ENCODE peak calls at places on chromosomes 1 and 21, in four cellular contexts. O is H1, J is GM12878, E is HepG2. F is an unnamed sample.

GRCh38 chr1:33177996-33178540 is 3.8 kb downstream of the TRIM62 start:
- DNase-seq in O (no peak), J (no peak), E (no peak), F (no peak)

GRCh38 chr1:67711850-67712202 is 26.8 kb downstream of the GADD45A start:
- DNase-seq in O (no peak), J (no peak), E (no peak), F (no peak)

GRCh38 chr1:118461154-118461553 is 276.1 kb upstream of the SPAG17 start:
- DNase-seq in O (no peak), J (no peak), E (peak; percentile 1), F (no peak)

GRCh38 chr1:17802945-17803344 is 47.8 kb downstream of the ACTL8 start:
- DNase-seq in O (no peak), J (no peak), E (no peak), F (no peak)

GRCh38 chr1:170680428-170680827 is 16.5 kb downstream of the PRRX1 start:
- DNase-seq in O (no peak), J (no peak), E (no peak), F (no peak)

GRCh38 chr1:9269078-9269501 is 23.6 kb upstream of the SPSB1 start:
- DNase-seq in O (no peak), J (no peak), E (no peak), F (no peak)

GRCh38 chr1:54274448-54274847 is 74.5 kb downstream of the MRPL37 start:
- DNase-seq in O (no peak), J (no peak), E (no peak), F (no peak)

GRCh38 chr1:22452401-22452963 is 831 bp downstream of the ZBTB40 start:
- DNase-seq in O (no peak), J (peak; percentile 9), E (no peak), F (no peak)

GRCh38 chr1:208026880-208027438 is 116.0 kb upstream of the CD34 start:
- DNase-seq in O (no peak), J (no peak), E (no peak), F (no peak)

GRCh38 chr1:104295516-104295915 is 545.8 kb downstream of the AMY1C start:
- DNase-seq in O (no peak), J (no peak), E (no peak), F (no peak)

GRCh38 chr1:24964811-24965570 is 34.9 kb upstream of the RUNX3 start:
- DNase-seq in O (no peak), J (peak; percentile 96), E (no peak), F (no peak)

GRCh38 chr1:197146108-197147095 is at the start of gene ASPM:
- DNase-seq in O (peak; percentile 81), J (peak; percentile 76), E (peak; percentile 91), F (peak; percentile 97)

GRCh38 chr1:116260096-116260495 is 112.9 kb upstream of the ATP1A1 start:
- DNase-seq in O (no peak), J (no peak), E (no peak), F (no peak)

GRCh38 chr1:169776440-169776839 is 18.3 kb downstream of the METTL18 start:
- DNase-seq in O (no peak), J (no peak), E (no peak), F (no peak)

GRCh38 chr21:36203603-36203889 is 46.9 kb downstream of the DOP1B start:
- DNase-seq in O (no peak), J (peak; percentile 16), E (peak; percentile 34), F (no peak)

GRCh38 chr1:116345011-116345410 is 28.0 kb upstream of the ATP1A1 start:
- DNase-seq in O (no peak), J (no peak), E (no peak), F (no peak)

GRCh38 chr1:109034382-109034781 is 7.5 kb downstream of the WDR47 start:
- DNase-seq in O (no peak), J (no peak), E (no peak), F (no peak)

GRCh38 chr1:201925301-201925567 is 21.1 kb downstream of the LMOD1 start:
- DNase-seq in O (no peak), J (no peak), E (no peak), F (no peak)

GRCh38 chr21:37383066-37383465 is 16.5 kb downstream of the DYRK1A start:
- DNase-seq in O (no peak), J (no peak), E (no peak), F (no peak)

GRCh38 chr1:182120411-182121258 is 59.1 kb upstream of the ZNF648 start:
- DNase-seq in O (no peak), J (no peak), E (peak; percentile 91), F (no peak)

GRCh38 chr21:42503711-42504110 is 7.7 kb upstream of the RSPH1 start:
- DNase-seq in O (no peak), J (no peak), E (no peak), F (no peak)

GRCh38 chr1:46558141-46558963 is 6.9 kb upstream of the KNCN start:
- DNase-seq in O (no peak), J (no peak), E (no peak), F (peak; percentile 68)
- TF ChIP-seq SUZ12 in O (no peak), J (no peak), E (no peak), F (no peak)

GRCh38 chr1:23528245-23528978 is 2.6 kb downstream of the E2F2 start:
- DNase-seq in O (no peak), J (peak; percentile 76), E (peak; percentile 85), F (no peak)
- H3K9ac ChIP-seq in O (no peak overlapping the region), J (peak overlapping the region; percentile 15), E (no peak overlapping the region), F (no peak overlapping the region)

DNA sequence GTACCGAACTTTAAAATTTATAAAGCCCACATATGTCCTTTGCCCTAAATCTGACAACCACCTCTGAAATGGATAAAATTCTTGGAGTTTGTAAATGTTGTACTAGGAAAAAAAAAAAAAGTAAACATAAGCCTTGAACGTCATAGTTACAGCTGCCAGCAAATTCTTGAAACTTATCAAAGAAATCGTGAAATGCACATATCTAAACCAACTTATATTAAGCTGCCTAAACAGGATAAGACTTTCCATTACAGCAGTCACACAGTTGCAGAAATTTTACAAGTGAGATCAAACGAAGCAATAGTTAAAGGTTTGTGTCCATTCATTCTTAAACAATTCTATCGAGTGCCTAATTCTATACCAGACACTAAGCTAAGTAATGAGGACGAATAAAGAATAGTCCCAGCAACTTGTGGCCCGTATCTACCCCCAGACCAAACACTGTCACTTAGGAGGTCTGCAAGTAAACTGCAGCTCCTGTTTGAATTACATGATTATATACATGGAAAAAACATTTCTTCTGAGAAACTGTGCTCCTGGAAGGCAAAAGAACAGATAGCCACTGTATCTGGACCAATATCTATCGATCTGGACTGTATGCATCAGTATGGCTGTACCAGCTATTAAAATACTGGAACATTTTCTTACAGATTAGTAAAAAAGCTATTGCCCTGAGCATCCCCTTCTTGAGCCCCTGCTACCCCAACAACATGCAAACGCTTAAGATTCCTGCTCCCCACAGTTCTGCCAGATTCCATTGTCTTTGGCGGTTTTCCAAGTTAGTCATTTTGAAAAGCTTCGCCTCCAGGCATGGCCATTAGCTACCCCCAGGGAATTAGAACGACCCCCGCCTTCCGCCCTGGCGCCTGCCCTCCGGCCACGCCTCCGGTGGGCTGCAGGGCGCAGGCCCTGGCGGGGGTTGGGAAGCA is 3.4 kb upstream of the SEC22B start:
- DNase-seq in O (no peak), J (no peak), E (no peak), F (no peak)
- H3K4me3 ChIP-seq in O (no peak overlapping the region), J (no peak overlapping the region), E (peak overlapping the region; percentile 23), F (no peak overlapping the region)

DNA sequence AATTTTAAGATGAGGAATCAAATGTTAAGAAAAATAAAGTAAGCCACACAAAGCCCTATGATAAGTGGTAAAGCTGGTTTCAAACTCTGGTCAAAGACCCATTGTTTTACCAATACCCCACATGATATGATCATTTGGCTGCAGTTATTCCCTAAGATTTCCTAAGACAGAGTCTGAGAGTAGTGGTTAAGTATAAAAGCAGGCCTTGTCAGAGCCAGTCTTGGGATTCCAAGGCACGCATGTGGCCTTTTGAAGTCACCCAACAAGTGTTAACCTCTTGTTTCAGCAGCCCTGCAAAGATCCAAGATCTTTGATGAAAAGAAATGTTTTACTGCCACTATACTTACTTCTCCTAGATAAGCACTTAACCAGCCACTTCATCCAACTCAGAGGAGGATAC is 159.2 kb downstream of the SIPA1L2 start:
- DNase-seq in O (no peak), J (no peak), E (no peak), F (no peak)
- TF ChIP-seq SUZ12 in O (no peak), J (no peak), E (no peak), F (no peak)

DNA sequence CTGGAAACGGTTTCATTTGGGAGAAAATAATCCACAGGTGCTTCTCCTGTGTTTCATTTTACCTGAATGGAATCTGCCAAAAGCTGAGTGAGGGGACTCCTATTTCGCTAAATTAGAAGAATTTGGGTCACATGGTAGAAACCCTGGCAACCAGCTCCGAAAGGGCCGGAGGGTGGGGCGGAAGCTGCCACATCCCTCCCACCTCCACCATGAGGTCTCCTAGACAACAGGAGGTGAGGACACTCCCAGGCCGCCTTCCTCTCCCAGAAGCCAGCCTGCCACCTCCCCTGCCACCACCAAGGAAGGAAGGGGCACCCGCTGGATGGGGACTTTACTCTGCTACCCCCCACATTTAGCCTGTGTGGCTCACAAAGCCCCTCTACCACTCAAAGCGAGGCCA is 199.9 kb upstream of the ZC3H12A start:
- DNase-seq in O (no peak), J (no peak), E (no peak), F (no peak)
- H3K9ac ChIP-seq in O (no peak overlapping the region), J (no peak overlapping the region), E (no peak overlapping the region), F (no peak overlapping the region)

GRCh38 chr1:53195211-53195909 is 1.3 kb upstream of the CPT2 start:
- DNase-seq in O (no peak), J (no peak), E (no peak), F (no peak)

GRCh38 chr1:53197301-53198205 is 929 bp downstream of the CPT2 start:
- DNase-seq in O (no peak), J (no peak), E (no peak), F (no peak)

GRCh38 chr1:53196485-53197271 is at the start of gene CPT2:
- DNase-seq in O (peak; percentile 84), J (peak; percentile 48), E (peak; percentile 79), F (peak; percentile 96)

GRCh38 chr1:53195913-53196484 is 625 bp upstream of the CPT2 start:
- DNase-seq in O (no peak), J (no peak), E (peak; percentile 54), F (no peak)

DNA sequence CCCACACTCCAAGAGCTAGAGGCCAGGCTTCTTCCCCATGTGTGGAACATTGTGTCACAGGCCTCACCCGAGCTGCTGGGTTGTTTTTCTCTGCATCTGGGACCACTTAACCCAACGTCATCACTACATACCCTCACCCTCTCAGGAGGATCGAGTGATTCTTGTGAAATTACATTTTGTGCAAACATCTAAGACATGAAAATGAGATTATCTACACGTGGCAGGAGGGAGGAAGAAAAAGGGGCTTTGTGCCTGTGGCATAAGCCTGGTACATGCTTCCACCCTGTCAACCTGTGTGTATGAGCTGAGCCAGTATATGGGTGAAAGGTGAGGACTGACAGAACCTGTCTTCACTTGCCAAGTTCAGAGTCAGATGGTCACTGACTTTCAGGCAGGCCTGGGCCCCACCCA is 1.6 kb downstream of the CPT2 start:
- DNase-seq in O (no peak), J (no peak), E (no peak), F (no peak)
- H3K4me3 ChIP-seq in O (no peak overlapping the region), J (peak overlapping the region; percentile 72), E (peak overlapping the region; percentile 84), F (no peak overlapping the region)

DNA sequence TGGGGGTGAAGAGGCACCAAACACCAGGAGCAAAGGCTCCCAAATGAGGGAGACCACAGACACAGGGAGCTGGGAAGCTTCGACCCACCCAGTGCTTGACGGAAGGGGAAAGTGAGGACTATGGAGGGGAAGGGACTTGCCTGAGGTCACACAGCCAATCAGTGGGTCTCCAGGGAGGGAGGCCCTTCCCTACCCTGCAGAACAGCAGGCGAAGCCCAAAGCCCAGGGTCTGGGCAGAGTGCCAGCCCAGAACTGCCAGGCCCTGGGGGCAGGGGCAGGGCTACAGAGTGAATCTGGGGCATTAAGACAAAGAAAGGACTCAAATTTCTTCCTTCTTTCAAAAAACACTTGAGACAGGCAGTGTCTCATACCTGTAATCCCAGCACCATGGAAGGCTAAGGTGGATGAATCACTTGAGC is 45.5 kb upstream of the ECE1 start:
- DNase-seq in O (no peak), J (no peak), E (no peak), F (no peak)
- TF ChIP-seq SUZ12 in O (no peak), J (no peak), E (no peak), F (no peak)

GRCh38 chr1:28173980-28174297 is 2.6 kb downstream of the PTAFR start:
- DNase-seq in O (no peak), J (no peak), E (no peak), F (no peak)
- H3K9ac ChIP-seq in O (no peak overlapping the region), J (peak overlapping the region; percentile 37), E (no peak overlapping the region), F (peak overlapping the region; percentile 15)